ENCODE peak calls at places on chromosomes 4 and X, in four cellular contexts. L is cardiac fibroblast, J is mucosa of descending colon, M is heart right ventricle. X is an unnamed sample.

GRCh38 chrX:53683556-53684414 is 2.7 kb downstream of the HUWE1 start:
- DNase-seq in J (peak), L (peak), M (peak), X (peak)

GRCh38 chr4:174349156-174349555 is 65.4 kb downstream of the CEP44 start:
- DNase-seq in M (no peak), L (no peak), J (no peak), X (no peak)

GRCh38 chr4:158535130-158535614 is 13.5 kb downstream of the RXFP1 start:
- DNase-seq in J (no peak), L (peak), M (no peak), X (no peak)

GRCh38 chr4:109077486-109077885 is 225.0 kb downstream of the COL25A1 start:
- DNase-seq in L (no peak), J (no peak), M (no peak), X (no peak)

GRCh38 chrX:40644821-40645358 is 2.5 kb downstream of the CXorf38 start:
- DNase-seq in M (peak), J (peak), L (peak), X (no peak)

GRCh38 chrX:153456161-153456560 is 10.3 kb upstream of the TREX2 start:
- DNase-seq in L (no peak), M (peak), J (no peak), X (peak)

GRCh38 chrX:150768132-150768485 is 74.9 kb downstream of the MTMR1 start:
- DNase-seq in L (no peak), M (no peak), J (no peak), X (no peak)

GRCh38 chr4:146095091-146095690 is 80.3 kb upstream of the LSM6 start:
- DNase-seq in L (peak), J (no peak), M (no peak), X (no peak)

GRCh38 chr4:138308421-138308820 is 66.3 kb upstream of the SLC7A11 start:
- DNase-seq in J (no peak), M (no peak), L (peak), X (no peak)

GRCh38 chr4:20272411-20272872 is 20.7 kb downstream of the SLIT2 start:
- DNase-seq in M (no peak), L (peak), J (no peak), X (no peak)

GRCh38 chr4:150135134-150135773 is 57.0 kb downstream of the DCLK2 start:
- DNase-seq in J (no peak), M (no peak), L (peak), X (no peak)

GRCh38 chrX:9272166-9272565 is 192.7 kb upstream of the TBL1X start:
- DNase-seq in L (no peak), J (no peak), M (no peak), X (no peak)

GRCh38 chrX:21004835-21005234 is 369.4 kb upstream of the CNKSR2 start:
- DNase-seq in L (peak), J (no peak), M (no peak), X (no peak)

GRCh38 chr4:48909697-48910096 is 3.1 kb upstream of the OCIAD2 start:
- DNase-seq in J (no peak), L (peak), M (no peak), X (no peak)

GRCh38 chr4:41346306-41347061 is 89.8 kb downstream of the UCHL1 start:
- DNase-seq in L (no peak), J (no peak), M (no peak), X (no peak)

GRCh38 chr4:168674077-168674747 is 177.4 kb downstream of the PALLD start:
- DNase-seq in L (no peak), J (no peak), M (no peak), X (no peak)

GRCh38 chr4:79030973-79031372 is 91.7 kb upstream of the PAQR3 start:
- DNase-seq in M (no peak), J (no peak), L (no peak), X (no peak)

GRCh38 chrX:153924149-153924861 is 1.8 kb downstream of the ARHGAP4 start:
- DNase-seq in L (peak), J (no peak), M (no peak), X (no peak)

GRCh38 chr4:183364025-183364424 is 41.8 kb upstream of the CLDN24 start:
- DNase-seq in M (no peak), J (no peak), L (no peak), X (no peak)

GRCh38 chr4:21554036-21554435 is 394.5 kb downstream of the KCNIP4 start:
- DNase-seq in J (no peak), M (no peak), L (no peak), X (no peak)

GRCh38 chrX:85084770-85085393 is 81.2 kb downstream of the APOOL start:
- DNase-seq in M (no peak), L (peak), J (no peak), X (no peak)

GRCh38 chrX:17377047-17377692 is 2.2 kb downstream of the NHS start:
- DNase-seq in J (peak), L (peak), M (peak), X (no peak)

GRCh38 chr4:103011378-103012025 is 8.0 kb downstream of the SLC9B1 start:
- DNase-seq in M (no peak), L (peak), J (peak), X (no peak)

GRCh38 chr4:47326067-47326466 is 137.4 kb downstream of the COMMD8 start:
- DNase-seq in M (no peak), J (no peak), L (no peak), X (no peak)

GRCh38 chr4:184669251-184669650 is 19.7 kb downstream of the PRIMPOL start:
- DNase-seq in M (no peak), L (no peak), J (no peak), X (no peak)

GRCh38 chr4:4831825-4832224 is 27.6 kb upstream of the MSX1 start:
- DNase-seq in J (no peak), L (no peak), M (no peak), X (no peak)

GRCh38 chr4:8537041-8537461 is 43.1 kb upstream of the GPR78 start:
- DNase-seq in M (no peak), L (peak), J (peak), X (peak)

GRCh38 chr4:110032603-110033002 is 119.9 kb downstream of the EGF start:
- DNase-seq in L (peak), M (no peak), J (no peak), X (no peak)

GRCh38 chrX:70087857-70088256 is 25.6 kb downstream of the OTUD6A start:
- DNase-seq in J (no peak), M (no peak), L (peak), X (no peak)

GRCh38 chr4:118288097-118288496 is 64.7 kb downstream of the PRSS12 start:
- DNase-seq in M (no peak), L (peak), J (no peak), X (no peak)

GRCh38 chr4:40325406-40326019 is 9.6 kb upstream of the CHRNA9 start:
- DNase-seq in J (no peak), M (no peak), L (peak), X (no peak)
- TF ChIP-seq CTCF in J (peak), M (peak), L (peak), X (peak)

GRCh38 chr4:114417214-114417613 is 181.4 kb upstream of the UGT8 start:
- DNase-seq in M (no peak), J (no peak), L (no peak), X (no peak)
- TF ChIP-seq CTCF in M (no peak), J (no peak), L (no peak), X (peak)

DNA sequence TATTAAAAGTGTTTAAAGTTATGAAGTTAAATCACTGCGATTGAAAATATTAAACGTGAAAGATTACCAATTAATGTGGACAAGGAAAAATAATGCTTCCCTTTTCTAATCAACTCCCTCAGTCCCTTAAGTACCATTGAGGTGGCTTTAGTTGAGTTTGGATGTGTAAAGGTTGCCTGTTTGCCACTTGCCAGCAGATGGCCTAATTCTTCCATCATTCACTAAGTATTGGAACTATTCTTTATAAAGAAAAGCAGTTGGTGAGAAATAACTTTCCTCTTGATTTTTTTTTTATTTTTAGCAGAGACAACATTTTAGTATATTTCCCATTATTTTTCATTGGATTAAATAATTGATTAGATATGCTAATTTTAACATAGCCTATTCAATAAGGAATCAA is 295.9 kb upstream of the TACR3 start:
- DNase-seq in J (no peak), L (no peak), M (no peak), X (no peak)
- TF ChIP-seq CTCF in J (no peak), L (no peak), M (peak), X (peak)

GRCh38 chr4:53591372-53591892 is at the start of gene LNX1:
- DNase-seq in J (peak), L (no peak), M (no peak), X (no peak)
- TF ChIP-seq CTCF in J (peak), L (no peak), M (no peak), X (no peak)

DNA sequence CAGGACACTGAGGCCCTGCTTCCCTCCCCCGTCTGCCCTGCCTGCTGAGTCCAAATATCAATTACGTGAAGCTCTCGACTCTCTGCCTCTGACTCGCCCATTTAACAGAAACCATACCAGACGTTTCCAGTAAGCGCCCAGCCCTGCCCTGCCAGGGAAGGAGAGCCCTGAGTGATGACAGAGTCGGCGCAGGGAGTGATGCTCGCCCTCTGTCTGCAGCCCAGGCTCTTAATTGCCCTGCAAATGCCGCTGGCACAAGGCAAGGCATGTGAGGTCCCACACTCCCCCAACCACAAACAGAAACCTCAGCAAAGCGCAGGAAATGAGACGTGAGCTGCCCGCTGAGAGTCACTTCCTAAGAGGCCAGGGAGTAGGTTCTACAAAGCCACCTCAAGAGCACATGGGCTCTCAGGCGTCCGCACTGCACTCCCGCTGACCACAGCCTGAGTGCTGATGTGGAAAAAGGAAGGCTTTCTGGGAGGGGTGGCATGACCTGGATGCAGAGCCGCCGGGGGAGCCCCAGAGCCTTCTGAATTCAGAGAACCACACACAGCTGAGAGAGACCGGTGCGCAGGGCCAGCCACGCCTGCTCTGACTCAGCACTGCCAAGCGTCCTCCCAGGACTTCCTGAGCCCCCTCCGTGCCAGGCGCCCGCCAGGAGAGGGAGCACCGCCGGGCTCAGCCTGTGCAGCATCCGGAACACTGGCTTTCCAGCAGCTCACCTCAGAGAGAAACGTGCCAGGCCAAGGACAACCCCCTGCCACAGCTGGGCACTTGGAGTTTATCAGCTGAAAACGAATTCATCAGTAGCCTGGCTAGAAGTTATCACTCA is 5.3 kb downstream of the ZFYVE28 start:
- DNase-seq in J (peak), M (peak), L (peak), X (no peak)
- TF ChIP-seq CTCF in J (peak), M (peak), L (peak), X (peak)

GRCh38 chr4:139709660-139710059 is 44.0 kb downstream of the MGST2 start:
- DNase-seq in M (no peak), L (no peak), J (no peak), X (no peak)

GRCh38 chr4:139700568-139700967 is 34.9 kb downstream of the MGST2 start:
- DNase-seq in J (no peak), L (no peak), M (no peak), X (no peak)

GRCh38 chr4:139710073-139710472 is 44.5 kb downstream of the MGST2 start:
- DNase-seq in M (no peak), L (peak), J (no peak), X (no peak)

GRCh38 chr4:139704915-139705485 is 39.4 kb downstream of the MGST2 start:
- DNase-seq in M (no peak), J (no peak), L (peak), X (no peak)
- TF ChIP-seq CTCF in M (no peak), J (no peak), L (peak), X (peak)

X was measured in chondrocyte.